ENCODE peak calls at places on chromosome 11, in eight cellular contexts. M is AG10803, V is cardiac muscle cell, O is endothelial cell, G is nephron progenitor cell, P is colonic mucosa, L is ovary, J is HFF-Myc. C is an unnamed sample.

GRCh38 chr11:75802913-75803820 is 11.8 kb upstream of the UVRAG start:
- DNase-seq in M (peak), V (peak), O (peak), G (peak), P (peak), L (peak), J (peak), C (peak)

GRCh38 chr11:59901306-59901705 is 22.7 kb downstream of the OOSP3 start:
- DNase-seq in M (no peak), V (peak), O (peak), G (no peak), P (peak), L (no peak), J (no peak), C (no peak)

GRCh38 chr11:27282141-27282590 is 80.8 kb downstream of the CCDC34 start:
- DNase-seq in M (peak), V (peak), O (no peak), G (no peak), P (no peak), L (peak), J (peak), C (no peak)

GRCh38 chr11:19441752-19442553 is 201.2 kb upstream of the E2F8 start:
- DNase-seq in M (peak), V (peak), O (no peak), G (no peak), P (no peak), L (no peak), J (peak), C (no peak)

GRCh38 chr11:111561801-111562325 is 21.3 kb downstream of the LAYN start:
- DNase-seq in M (peak), V (peak), O (no peak), G (no peak), P (no peak), L (no peak), J (peak), C (no peak)

GRCh38 chr11:29272019-29272654 is 744.7 kb downstream of the KCNA4 start:
- DNase-seq in M (peak), V (peak), O (no peak), G (no peak), P (no peak), L (no peak), J (no peak), C (no peak)

GRCh38 chr11:76902121-76903014 is 41.6 kb downstream of the ACER3 start:
- DNase-seq in M (no peak), V (no peak), O (no peak), G (no peak), P (no peak), L (no peak), J (no peak), C (no peak)

GRCh38 chr11:127627629-127628462 is 627.3 kb upstream of the KIRREL3 start:
- DNase-seq in M (no peak), V (no peak), O (no peak), G (no peak), P (peak), L (no peak), J (no peak), C (no peak)

GRCh38 chr11:32400670-32401369 is 34.5 kb downstream of the WT1 start:
- DNase-seq in M (no peak), V (peak), O (no peak), G (no peak), P (no peak), L (no peak), J (no peak), C (no peak)

GRCh38 chr11:61533039-61533375 is 24.5 kb downstream of the LRRC10B start:
- DNase-seq in M (no peak), V (no peak), O (no peak), G (no peak), P (no peak), L (no peak), J (no peak), C (no peak)

GRCh38 chr11:2575611-2576051 is 124.2 kb downstream of the KCNQ1OT1 start:
- DNase-seq in M (no peak), V (no peak), O (no peak), G (no peak), P (peak), L (peak), J (no peak), C (peak)

GRCh38 chr11:396511-396947 is 2.5 kb downstream of the PKP3 start:
- DNase-seq in M (peak), V (peak), O (no peak), G (no peak), P (peak), L (no peak), J (no peak), C (no peak)

GRCh38 chr11:73939096-73939495 is 11.7 kb upstream of the DNAJB13 start:
- DNase-seq in M (peak), V (no peak), O (no peak), G (no peak), P (no peak), L (no peak), J (peak), C (no peak)

GRCh38 chr11:112931686-112932085 is 29.5 kb upstream of the NCAM1 start:
- DNase-seq in M (no peak), V (no peak), O (no peak), G (no peak), P (no peak), L (no peak), J (no peak), C (no peak)

GRCh38 chr11:75555079-75555811 is 6.8 kb upstream of the SERPINH1 start:
- DNase-seq in M (no peak), V (no peak), O (no peak), G (no peak), P (no peak), L (peak), J (no peak), C (no peak)

DNA sequence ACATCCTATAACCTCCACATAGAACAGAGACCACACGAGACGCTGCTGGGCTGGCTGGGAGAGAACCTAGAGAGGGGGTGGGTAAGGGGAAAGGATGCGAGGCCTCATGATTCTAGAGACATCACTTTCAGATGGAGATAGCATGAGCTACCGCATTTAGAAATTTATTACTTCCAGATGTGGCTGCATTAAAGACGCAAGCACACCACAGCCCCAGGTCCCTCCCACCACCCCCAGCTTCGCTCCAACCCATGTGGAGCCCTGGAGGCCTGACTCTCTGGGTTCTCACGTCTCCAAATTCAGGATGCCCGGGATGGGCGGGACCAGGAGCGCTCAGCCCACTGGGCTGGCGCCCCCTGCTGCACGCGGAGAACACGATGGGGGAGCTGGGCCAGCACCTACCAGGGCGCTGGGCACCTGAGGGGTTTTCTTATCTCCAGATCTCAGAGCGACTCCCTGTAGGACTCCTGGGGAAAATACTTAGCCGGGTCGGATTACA is 13.6 kb downstream of the MRPL21 start:
- DNase-seq in M (peak), V (peak), O (peak), G (peak), P (peak), L (peak), J (peak), C (peak)
- TF ChIP-seq CTCF in M (peak), V (peak), O (peak), G (peak), P (no peak), L (no peak), J (peak), C (peak)

DNA sequence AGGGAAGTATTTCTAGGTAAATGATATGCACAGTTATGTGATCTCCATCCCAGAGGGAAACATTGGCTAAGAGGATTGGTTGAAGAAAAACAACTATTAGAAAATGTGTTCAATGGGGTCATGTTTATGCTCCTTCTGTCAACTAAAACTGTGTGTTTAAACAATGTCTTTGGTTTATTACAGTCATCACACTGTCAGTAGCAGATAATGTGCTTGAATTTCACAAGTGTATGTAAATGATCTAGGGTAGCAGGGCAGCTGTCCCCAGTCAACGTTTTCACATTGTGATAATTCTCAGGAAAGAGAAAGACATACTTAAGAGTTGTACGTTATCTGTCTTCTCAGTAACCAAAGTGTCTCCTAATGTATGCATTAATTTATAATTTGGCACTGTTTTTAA is 52.4 kb downstream of the BARX2 start:
- DNase-seq in M (no peak), V (no peak), O (no peak), G (no peak), P (no peak), L (no peak), J (no peak), C (no peak)
- TF ChIP-seq CTCF in M (no peak), V (no peak), O (no peak), G (no peak), P (no peak), L (no peak), J (no peak), C (no peak)

GRCh38 chr11:69881467-69882269 is 62.5 kb upstream of the FGF3 start:
- DNase-seq in M (no peak), V (no peak), O (peak), G (peak), P (no peak), L (no peak), J (no peak), C (peak)
- TF ChIP-seq CTCF in M (no peak), V (peak), O (peak), G (peak), P (no peak), L (no peak), J (peak), C (peak)

DNA sequence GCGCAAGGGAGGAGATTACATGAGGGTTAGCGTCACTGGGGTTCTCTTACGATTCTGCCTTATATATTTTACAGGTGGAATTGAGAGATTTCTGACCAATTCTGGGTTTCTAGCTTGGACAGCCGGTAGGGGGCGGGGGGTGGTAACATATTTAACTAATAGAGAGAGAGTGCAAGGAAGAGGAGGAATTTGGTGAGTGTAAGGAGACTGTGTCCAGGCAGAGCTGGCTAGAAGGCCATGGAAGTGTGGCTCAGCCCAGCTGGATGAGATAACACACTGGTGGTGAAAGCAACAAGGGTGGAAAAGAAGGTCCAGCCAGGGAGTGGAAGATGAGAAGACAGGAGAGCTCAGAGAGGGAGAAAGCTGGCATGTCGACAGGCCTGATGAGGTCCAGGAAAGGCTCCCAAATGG is 56.5 kb downstream of the ST3GAL4 start:
- DNase-seq in M (peak), V (peak), O (no peak), G (no peak), P (no peak), L (peak), J (no peak), C (no peak)
- TF ChIP-seq CTCF in M (peak), V (peak), O (no peak), G (peak), P (no peak), L (peak), J (peak), C (no peak)

DNA sequence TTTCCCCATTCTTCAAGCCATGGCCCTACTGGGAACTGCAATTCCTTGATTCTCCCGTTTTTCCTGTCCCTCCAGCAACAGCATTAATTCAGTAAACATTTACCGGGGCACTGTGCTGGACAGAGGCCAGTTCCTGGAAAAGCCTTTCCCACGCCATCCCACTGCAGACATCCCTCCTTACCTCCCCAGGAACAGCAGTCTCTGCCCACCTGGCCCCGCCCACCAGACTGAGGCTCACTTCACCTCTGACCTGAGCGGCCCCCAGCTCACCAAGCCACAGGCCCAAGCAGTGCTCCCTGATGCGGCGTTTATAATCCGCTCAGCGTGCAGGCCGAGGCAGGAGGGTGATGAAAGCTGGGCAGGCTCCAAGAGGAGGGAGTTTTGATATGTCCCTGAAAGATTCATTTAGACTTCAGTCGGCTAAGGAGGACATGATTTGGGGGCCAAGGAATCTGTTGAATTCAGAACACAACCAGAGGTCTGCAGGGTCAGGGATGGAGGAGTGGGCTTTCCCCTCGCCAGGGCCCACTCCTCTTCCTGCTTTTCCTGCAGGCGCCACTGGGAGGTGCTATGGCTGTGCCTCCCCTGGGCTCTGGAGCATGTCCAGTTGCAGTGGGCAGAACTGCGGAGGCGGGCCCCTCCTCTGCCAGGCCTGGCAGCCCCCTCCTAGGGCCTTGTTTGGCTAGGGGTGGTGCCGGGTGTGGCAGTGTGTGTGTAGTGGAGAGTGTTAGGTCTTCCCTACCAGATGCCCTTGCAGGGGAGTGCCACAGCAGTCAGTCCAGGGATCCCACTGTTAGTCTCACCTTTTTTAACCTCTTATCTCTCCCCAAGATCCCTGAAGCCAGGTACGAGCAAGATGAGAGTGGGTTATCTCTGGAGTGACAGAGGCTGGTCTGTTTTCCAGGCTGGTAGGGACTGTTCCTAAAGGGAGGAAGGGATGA is 1.4 kb upstream of the TAGLN start:
- DNase-seq in M (no peak), V (peak), O (peak), G (peak), P (peak), L (no peak), J (no peak), C (peak)
- TF ChIP-seq CTCF in M (peak), V (peak), O (peak), G (peak), P (peak), L (no peak), J (peak), C (no peak)

C was measured in mesothelial cell of epicardium.